ENCODE peak calls at places on chromosomes 2 and 18, in nine cellular contexts. One of them, this sample, is unnamed.

GRCh38 chr2:234608946-234609345 is 112.1 kb upstream of the ARL4C start:
- DNase-seq in stimulated activated CD8-positive, alpha-beta memory T cell treated with anti-CD3 and anti-CD28 coated beads, Interleukin-7, amount 100 ng/mL, for 4 hours: no peak
- DNase-seq in progenitor cell of endocrine pancreas: no peak
- DNase-seq in neuronal stem cell: no peak
- DNase-seq in NCI-H774: no peak
- DNase-seq in M059J: no peak
- DNase-seq in memory B cell: no peak
- DNase-seq in hepatocyte: no peak
- DNase-seq in psoas muscle: no peak
- DNase-seq in this sample: no peak

GRCh38 chr2:118047273-118047898 is 33.5 kb upstream of the CCDC93 start:
- DNase-seq in stimulated activated CD8-positive, alpha-beta memory T cell treated with anti-CD3 and anti-CD28 coated beads, Interleukin-7, amount 100 ng/mL, for 4 hours: no peak
- DNase-seq in progenitor cell of endocrine pancreas: no peak
- DNase-seq in neuronal stem cell: no peak
- DNase-seq in NCI-H774: no peak
- DNase-seq in M059J: peak
- DNase-seq in memory B cell: no peak
- DNase-seq in hepatocyte: peak
- DNase-seq in psoas muscle: no peak
- DNase-seq in this sample: no peak

GRCh38 chr2:237695201-237695780 is 67.9 kb downstream of the LRRFIP1 start:
- DNase-seq in stimulated activated CD8-positive, alpha-beta memory T cell treated with anti-CD3 and anti-CD28 coated beads, Interleukin-7, amount 100 ng/mL, for 4 hours: no peak
- DNase-seq in progenitor cell of endocrine pancreas: no peak
- DNase-seq in neuronal stem cell: no peak
- DNase-seq in NCI-H774: no peak
- DNase-seq in M059J: peak
- DNase-seq in memory B cell: no peak
- DNase-seq in hepatocyte: peak
- DNase-seq in psoas muscle: no peak
- DNase-seq in this sample: no peak

GRCh38 chr2:152506843-152507242 is 171.9 kb downstream of the FMNL2 start:
- DNase-seq in stimulated activated CD8-positive, alpha-beta memory T cell treated with anti-CD3 and anti-CD28 coated beads, Interleukin-7, amount 100 ng/mL, for 4 hours: no peak
- DNase-seq in progenitor cell of endocrine pancreas: no peak
- DNase-seq in neuronal stem cell: no peak
- DNase-seq in NCI-H774: no peak
- DNase-seq in M059J: peak
- DNase-seq in memory B cell: no peak
- DNase-seq in hepatocyte: no peak
- DNase-seq in psoas muscle: no peak
- DNase-seq in this sample: no peak

GRCh38 chr2:27086722-27087446 is at the start of gene KHK:
- DNase-seq in stimulated activated CD8-positive, alpha-beta memory T cell treated with anti-CD3 and anti-CD28 coated beads, Interleukin-7, amount 100 ng/mL, for 4 hours: no peak
- DNase-seq in progenitor cell of endocrine pancreas: no peak
- DNase-seq in neuronal stem cell: no peak
- DNase-seq in NCI-H774: peak
- DNase-seq in M059J: peak
- DNase-seq in memory B cell: no peak
- DNase-seq in hepatocyte: peak
- DNase-seq in psoas muscle: peak
- DNase-seq in this sample: no peak

GRCh38 chr2:60439219-60439974 is 114.1 kb downstream of the BCL11A start:
- DNase-seq in stimulated activated CD8-positive, alpha-beta memory T cell treated with anti-CD3 and anti-CD28 coated beads, Interleukin-7, amount 100 ng/mL, for 4 hours: no peak
- DNase-seq in progenitor cell of endocrine pancreas: peak
- DNase-seq in neuronal stem cell: no peak
- DNase-seq in NCI-H774: no peak
- DNase-seq in M059J: no peak
- DNase-seq in memory B cell: peak
- DNase-seq in hepatocyte: no peak
- DNase-seq in psoas muscle: no peak
- DNase-seq in this sample: no peak

GRCh38 chr2:219728993-219729487 is 101.6 kb downstream of the SLC4A3 start:
- DNase-seq in stimulated activated CD8-positive, alpha-beta memory T cell treated with anti-CD3 and anti-CD28 coated beads, Interleukin-7, amount 100 ng/mL, for 4 hours: no peak
- DNase-seq in progenitor cell of endocrine pancreas: no peak
- DNase-seq in neuronal stem cell: no peak
- DNase-seq in NCI-H774: no peak
- DNase-seq in M059J: no peak
- DNase-seq in memory B cell: no peak
- DNase-seq in hepatocyte: no peak
- DNase-seq in psoas muscle: no peak
- DNase-seq in this sample: no peak

GRCh38 chr2:38218583-38218982 is 142.6 kb upstream of the CYP1B1 start:
- DNase-seq in stimulated activated CD8-positive, alpha-beta memory T cell treated with anti-CD3 and anti-CD28 coated beads, Interleukin-7, amount 100 ng/mL, for 4 hours: no peak
- DNase-seq in progenitor cell of endocrine pancreas: no peak
- DNase-seq in neuronal stem cell: no peak
- DNase-seq in NCI-H774: no peak
- DNase-seq in M059J: no peak
- DNase-seq in memory B cell: no peak
- DNase-seq in hepatocyte: peak
- DNase-seq in psoas muscle: no peak
- DNase-seq in this sample: no peak

GRCh38 chr2:69692424-69692823 is 48.9 kb upstream of the AAK1 start:
- DNase-seq in stimulated activated CD8-positive, alpha-beta memory T cell treated with anti-CD3 and anti-CD28 coated beads, Interleukin-7, amount 100 ng/mL, for 4 hours: no peak
- DNase-seq in progenitor cell of endocrine pancreas: no peak
- DNase-seq in neuronal stem cell: no peak
- DNase-seq in NCI-H774: no peak
- DNase-seq in M059J: peak
- DNase-seq in memory B cell: no peak
- DNase-seq in hepatocyte: no peak
- DNase-seq in psoas muscle: no peak
- DNase-seq in this sample: no peak

GRCh38 chr18:23938046-23938756 is 76.4 kb upstream of the TTC39C start:
- DNase-seq in stimulated activated CD8-positive, alpha-beta memory T cell treated with anti-CD3 and anti-CD28 coated beads, Interleukin-7, amount 100 ng/mL, for 4 hours: no peak
- DNase-seq in progenitor cell of endocrine pancreas: no peak
- DNase-seq in neuronal stem cell: no peak
- DNase-seq in NCI-H774: no peak
- DNase-seq in M059J: no peak
- DNase-seq in memory B cell: no peak
- DNase-seq in hepatocyte: no peak
- DNase-seq in psoas muscle: no peak
- DNase-seq in this sample: no peak

GRCh38 chr2:66717491-66717890 is 282.6 kb downstream of the MEIS1 start:
- DNase-seq in stimulated activated CD8-positive, alpha-beta memory T cell treated with anti-CD3 and anti-CD28 coated beads, Interleukin-7, amount 100 ng/mL, for 4 hours: no peak
- DNase-seq in progenitor cell of endocrine pancreas: no peak
- DNase-seq in neuronal stem cell: no peak
- DNase-seq in NCI-H774: no peak
- DNase-seq in M059J: no peak
- DNase-seq in memory B cell: no peak
- DNase-seq in hepatocyte: no peak
- DNase-seq in psoas muscle: no peak
- DNase-seq in this sample: no peak

GRCh38 chr2:224309216-224309615 is 92.7 kb downstream of the FAM124B start:
- DNase-seq in stimulated activated CD8-positive, alpha-beta memory T cell treated with anti-CD3 and anti-CD28 coated beads, Interleukin-7, amount 100 ng/mL, for 4 hours: no peak
- DNase-seq in progenitor cell of endocrine pancreas: no peak
- DNase-seq in neuronal stem cell: no peak
- DNase-seq in NCI-H774: no peak
- DNase-seq in M059J: peak
- DNase-seq in memory B cell: no peak
- DNase-seq in hepatocyte: no peak
- DNase-seq in psoas muscle: no peak
- DNase-seq in this sample: no peak

GRCh38 chr2:121245120-121245820 is 39.7 kb downstream of the TFCP2L1 start:
- DNase-seq in stimulated activated CD8-positive, alpha-beta memory T cell treated with anti-CD3 and anti-CD28 coated beads, Interleukin-7, amount 100 ng/mL, for 4 hours: no peak
- DNase-seq in progenitor cell of endocrine pancreas: no peak
- DNase-seq in neuronal stem cell: no peak
- DNase-seq in NCI-H774: no peak
- DNase-seq in M059J: no peak
- DNase-seq in memory B cell: no peak
- DNase-seq in hepatocyte: no peak
- DNase-seq in psoas muscle: no peak
- DNase-seq in this sample: no peak

GRCh38 chr2:54657664-54658083 is 65.8 kb upstream of the EML6 start:
- DNase-seq in stimulated activated CD8-positive, alpha-beta memory T cell treated with anti-CD3 and anti-CD28 coated beads, Interleukin-7, amount 100 ng/mL, for 4 hours: no peak
- DNase-seq in progenitor cell of endocrine pancreas: peak
- DNase-seq in neuronal stem cell: peak
- DNase-seq in NCI-H774: peak
- DNase-seq in M059J: peak
- DNase-seq in memory B cell: peak
- DNase-seq in hepatocyte: peak
- DNase-seq in psoas muscle: peak
- DNase-seq in this sample: no peak

GRCh38 chr2:224284134-224284946 is 117.6 kb downstream of the FAM124B start:
- DNase-seq in stimulated activated CD8-positive, alpha-beta memory T cell treated with anti-CD3 and anti-CD28 coated beads, Interleukin-7, amount 100 ng/mL, for 4 hours: no peak
- DNase-seq in progenitor cell of endocrine pancreas: no peak
- DNase-seq in neuronal stem cell: peak
- DNase-seq in NCI-H774: peak
- DNase-seq in M059J: peak
- DNase-seq in memory B cell: peak
- DNase-seq in hepatocyte: peak
- DNase-seq in psoas muscle: no peak
- DNase-seq in this sample: no peak

GRCh38 chr18:8424917-8425725 is 184.1 kb upstream of the RAB12 start:
- DNase-seq in stimulated activated CD8-positive, alpha-beta memory T cell treated with anti-CD3 and anti-CD28 coated beads, Interleukin-7, amount 100 ng/mL, for 4 hours: no peak
- DNase-seq in progenitor cell of endocrine pancreas: no peak
- DNase-seq in neuronal stem cell: no peak
- DNase-seq in NCI-H774: no peak
- DNase-seq in M059J: peak
- DNase-seq in memory B cell: no peak
- DNase-seq in hepatocyte: no peak
- DNase-seq in psoas muscle: no peak
- DNase-seq in this sample: no peak

GRCh38 chr2:164840930-164841718 is 499 bp downstream of the COBLL1 start:
- DNase-seq in stimulated activated CD8-positive, alpha-beta memory T cell treated with anti-CD3 and anti-CD28 coated beads, Interleukin-7, amount 100 ng/mL, for 4 hours: no peak
- DNase-seq in progenitor cell of endocrine pancreas: peak
- DNase-seq in neuronal stem cell: peak
- DNase-seq in NCI-H774: no peak
- DNase-seq in M059J: peak
- DNase-seq in memory B cell: peak
- DNase-seq in hepatocyte: peak
- DNase-seq in psoas muscle: peak
- DNase-seq in this sample: peak

GRCh38 chr2:241773511-241774418 is 2.9 kb upstream of the GAL3ST2 start:
- DNase-seq in stimulated activated CD8-positive, alpha-beta memory T cell treated with anti-CD3 and anti-CD28 coated beads, Interleukin-7, amount 100 ng/mL, for 4 hours: no peak
- DNase-seq in progenitor cell of endocrine pancreas: no peak
- DNase-seq in neuronal stem cell: no peak
- DNase-seq in NCI-H774: peak
- DNase-seq in M059J: no peak
- DNase-seq in memory B cell: no peak
- DNase-seq in hepatocyte: no peak
- DNase-seq in psoas muscle: no peak
- DNase-seq in this sample: peak

GRCh38 chr18:30527226-30527625 is 515.3 kb downstream of the DSC3 start:
- DNase-seq in stimulated activated CD8-positive, alpha-beta memory T cell treated with anti-CD3 and anti-CD28 coated beads, Interleukin-7, amount 100 ng/mL, for 4 hours: no peak
- DNase-seq in progenitor cell of endocrine pancreas: no peak
- DNase-seq in neuronal stem cell: peak
- DNase-seq in NCI-H774: no peak
- DNase-seq in M059J: no peak
- DNase-seq in memory B cell: no peak
- DNase-seq in hepatocyte: no peak
- DNase-seq in psoas muscle: no peak
- DNase-seq in this sample: no peak

GRCh38 chr2:86213056-86213455 is 13.8 kb downstream of the MRPL35 start:
- DNase-seq in stimulated activated CD8-positive, alpha-beta memory T cell treated with anti-CD3 and anti-CD28 coated beads, Interleukin-7, amount 100 ng/mL, for 4 hours: no peak
- DNase-seq in progenitor cell of endocrine pancreas: no peak
- DNase-seq in neuronal stem cell: no peak
- DNase-seq in NCI-H774: peak
- DNase-seq in M059J: no peak
- DNase-seq in memory B cell: no peak
- DNase-seq in hepatocyte: no peak
- DNase-seq in psoas muscle: no peak
- DNase-seq in this sample: no peak

GRCh38 chr2:66872926-66873714 is 438.2 kb downstream of the MEIS1 start:
- DNase-seq in stimulated activated CD8-positive, alpha-beta memory T cell treated with anti-CD3 and anti-CD28 coated beads, Interleukin-7, amount 100 ng/mL, for 4 hours: no peak
- DNase-seq in progenitor cell of endocrine pancreas: no peak
- DNase-seq in neuronal stem cell: no peak
- DNase-seq in NCI-H774: no peak
- DNase-seq in M059J: peak
- DNase-seq in memory B cell: no peak
- DNase-seq in hepatocyte: no peak
- DNase-seq in psoas muscle: no peak
- DNase-seq in this sample: no peak

GRCh38 chr2:226362991-226363390 is 436.6 kb downstream of the IRS1 start:
- DNase-seq in stimulated activated CD8-positive, alpha-beta memory T cell treated with anti-CD3 and anti-CD28 coated beads, Interleukin-7, amount 100 ng/mL, for 4 hours: no peak
- DNase-seq in progenitor cell of endocrine pancreas: no peak
- DNase-seq in neuronal stem cell: no peak
- DNase-seq in NCI-H774: no peak
- DNase-seq in M059J: peak
- DNase-seq in memory B cell: no peak
- DNase-seq in hepatocyte: peak
- DNase-seq in psoas muscle: no peak
- DNase-seq in this sample: no peak

GRCh38 chr2:206556357-206556949 is 85.8 kb upstream of the FAM237A start:
- DNase-seq in stimulated activated CD8-positive, alpha-beta memory T cell treated with anti-CD3 and anti-CD28 coated beads, Interleukin-7, amount 100 ng/mL, for 4 hours: no peak
- DNase-seq in progenitor cell of endocrine pancreas: no peak
- DNase-seq in neuronal stem cell: peak
- DNase-seq in NCI-H774: peak
- DNase-seq in M059J: peak
- DNase-seq in memory B cell: no peak
- DNase-seq in hepatocyte: peak
- DNase-seq in psoas muscle: no peak
- DNase-seq in this sample: no peak

GRCh38 chr18:65623686-65624085 is 127.1 kb upstream of the CDH7 start:
- DNase-seq in stimulated activated CD8-positive, alpha-beta memory T cell treated with anti-CD3 and anti-CD28 coated beads, Interleukin-7, amount 100 ng/mL, for 4 hours: no peak
- DNase-seq in progenitor cell of endocrine pancreas: no peak
- DNase-seq in neuronal stem cell: no peak
- DNase-seq in NCI-H774: no peak
- DNase-seq in M059J: no peak
- DNase-seq in memory B cell: no peak
- DNase-seq in hepatocyte: no peak
- DNase-seq in psoas muscle: no peak
- DNase-seq in this sample: no peak

GRCh38 chr2:20357588-20358394 is 7.1 kb upstream of the PUM2 start:
- DNase-seq in stimulated activated CD8-positive, alpha-beta memory T cell treated with anti-CD3 and anti-CD28 coated beads, Interleukin-7, amount 100 ng/mL, for 4 hours: no peak
- DNase-seq in progenitor cell of endocrine pancreas: no peak
- DNase-seq in neuronal stem cell: no peak
- DNase-seq in NCI-H774: no peak
- DNase-seq in M059J: no peak
- DNase-seq in memory B cell: no peak
- DNase-seq in hepatocyte: no peak
- DNase-seq in psoas muscle: no peak
- DNase-seq in this sample: no peak

GRCh38 chr18:9095297-9096012 is 7.0 kb upstream of the NDUFV2 start:
- DNase-seq in stimulated activated CD8-positive, alpha-beta memory T cell treated with anti-CD3 and anti-CD28 coated beads, Interleukin-7, amount 100 ng/mL, for 4 hours: no peak
- DNase-seq in progenitor cell of endocrine pancreas: no peak
- DNase-seq in neuronal stem cell: no peak
- DNase-seq in NCI-H774: no peak
- DNase-seq in M059J: no peak
- DNase-seq in memory B cell: peak
- DNase-seq in hepatocyte: peak
- DNase-seq in psoas muscle: no peak
- DNase-seq in this sample: no peak

GRCh38 chr2:175012516-175012915 is 7.3 kb upstream of the CHN1 start:
- DNase-seq in stimulated activated CD8-positive, alpha-beta memory T cell treated with anti-CD3 and anti-CD28 coated beads, Interleukin-7, amount 100 ng/mL, for 4 hours: no peak
- DNase-seq in progenitor cell of endocrine pancreas: no peak
- DNase-seq in neuronal stem cell: no peak
- DNase-seq in NCI-H774: no peak
- DNase-seq in M059J: peak
- DNase-seq in memory B cell: no peak
- DNase-seq in hepatocyte: no peak
- DNase-seq in psoas muscle: no peak
- DNase-seq in this sample: no peak

GRCh38 chr2:224145751-224146355 is 106.8 kb upstream of the SERPINE2 start:
- DNase-seq in stimulated activated CD8-positive, alpha-beta memory T cell treated with anti-CD3 and anti-CD28 coated beads, Interleukin-7, amount 100 ng/mL, for 4 hours: no peak
- DNase-seq in progenitor cell of endocrine pancreas: no peak
- DNase-seq in neuronal stem cell: no peak
- DNase-seq in NCI-H774: no peak
- DNase-seq in M059J: peak
- DNase-seq in memory B cell: no peak
- DNase-seq in hepatocyte: peak
- DNase-seq in psoas muscle: no peak
- DNase-seq in this sample: no peak

GRCh38 chr2:62785810-62786593 is 80.5 kb downstream of the EHBP1 start:
- DNase-seq in stimulated activated CD8-positive, alpha-beta memory T cell treated with anti-CD3 and anti-CD28 coated beads, Interleukin-7, amount 100 ng/mL, for 4 hours: no peak
- DNase-seq in progenitor cell of endocrine pancreas: no peak
- DNase-seq in neuronal stem cell: no peak
- DNase-seq in NCI-H774: no peak
- DNase-seq in M059J: no peak
- DNase-seq in memory B cell: no peak
- DNase-seq in hepatocyte: no peak
- DNase-seq in psoas muscle: no peak
- DNase-seq in this sample: no peak

GRCh38 chr2:48395658-48396057 is 134.3 kb upstream of the STON1 start:
- DNase-seq in stimulated activated CD8-positive, alpha-beta memory T cell treated with anti-CD3 and anti-CD28 coated beads, Interleukin-7, amount 100 ng/mL, for 4 hours: no peak
- DNase-seq in progenitor cell of endocrine pancreas: no peak
- DNase-seq in neuronal stem cell: no peak
- DNase-seq in NCI-H774: no peak
- DNase-seq in M059J: no peak
- DNase-seq in memory B cell: no peak
- DNase-seq in hepatocyte: no peak
- DNase-seq in psoas muscle: no peak
- DNase-seq in this sample: no peak

GRCh38 chr2:238954841-238955521 is 107.1 kb downstream of the TWIST2 start:
- DNase-seq in stimulated activated CD8-positive, alpha-beta memory T cell treated with anti-CD3 and anti-CD28 coated beads, Interleukin-7, amount 100 ng/mL, for 4 hours: no peak
- DNase-seq in progenitor cell of endocrine pancreas: no peak
- DNase-seq in neuronal stem cell: no peak
- DNase-seq in NCI-H774: no peak
- DNase-seq in M059J: no peak
- DNase-seq in memory B cell: no peak
- DNase-seq in hepatocyte: peak
- DNase-seq in psoas muscle: no peak
- DNase-seq in this sample: no peak